ENCODE peak calls at places on chromosome 7, in six cellular contexts. E is NCI-H1105; W is stimulated activated naive CD4-positive, alpha-beta T cell; Q is cardiac muscle cell; M is cerebellar cortex; V is AML-193. I is an unnamed sample.

GRCh38 chr7:70654979-70655378 is 477.0 kb upstream of the GALNT17 start:
- DNase-seq in E (no peak), W (no peak), Q (no peak), M (no peak), V (no peak), I (no peak)

GRCh38 chr7:89027781-89028180 is 232.2 kb upstream of the TEX47 start:
- DNase-seq in E (no peak), W (no peak), Q (no peak), M (no peak), V (no peak), I (no peak)

GRCh38 chr7:102122026-102122425 is 164.6 kb upstream of the SH2B2 start:
- DNase-seq in E (no peak), W (no peak), Q (no peak), M (no peak), V (peak; percentile 81), I (no peak)

GRCh38 chr7:23469150-23469960 is 936 bp downstream of the IGF2BP3 start:
- DNase-seq in E (no peak), W (peak; percentile 19), Q (peak; percentile 54), M (no peak), V (no peak), I (no peak)

GRCh38 chr7:45150199-45150598 is 7.4 kb upstream of the RAMP3 start:
- DNase-seq in E (no peak), W (no peak), Q (no peak), M (no peak), V (no peak), I (no peak)

GRCh38 chr7:45580053-45580872 is 6.1 kb downstream of the ADCY1 start:
- DNase-seq in E (peak; percentile 8), W (no peak), Q (no peak), M (no peak), V (no peak), I (no peak)

GRCh38 chr7:79979437-79979836 is 155.2 kb upstream of the GNAI1 start:
- DNase-seq in E (no peak), W (no peak), Q (no peak), M (no peak), V (no peak), I (no peak)

GRCh38 chr7:84799131-84799530 is 387.7 kb downstream of the SEMA3D start:
- DNase-seq in E (no peak), W (no peak), Q (no peak), M (no peak), V (no peak), I (no peak)

GRCh38 chr7:79880312-79880711 is 254.3 kb upstream of the GNAI1 start:
- DNase-seq in E (peak; percentile 86), W (no peak), Q (no peak), M (peak; percentile 88), V (no peak), I (no peak)

GRCh38 chr7:17230099-17230807 is 68.2 kb upstream of the AHR start:
- DNase-seq in E (no peak), W (no peak), Q (no peak), M (no peak), V (no peak), I (no peak)

GRCh38 chr7:102284891-102285540 is 1.7 kb upstream of the SH2B2 start:
- DNase-seq in E (no peak), W (no peak), Q (no peak), M (peak; percentile 44), V (peak; percentile 61), I (peak; percentile 31)

GRCh38 chr7:40059057-40059456 is 75.4 kb downstream of the MPLKIP start:
- DNase-seq in E (no peak), W (no peak), Q (no peak), M (no peak), V (no peak), I (no peak)

GRCh38 chr7:128076831-128077271 is 45.6 kb upstream of the LRRC4 start:
- DNase-seq in E (peak; percentile 43), W (no peak), Q (no peak), M (peak; percentile 45), V (no peak), I (peak; percentile 64)

GRCh38 chr7:135710417-135711138 is 17.4 kb downstream of the SLC13A4 start:
- DNase-seq in E (no peak), W (no peak), Q (no peak), M (no peak), V (peak; percentile 20), I (no peak)

GRCh38 chr7:149773446-149774236 is at the start of gene ZNF467:
- DNase-seq in E (peak; percentile 71), W (peak; percentile 62), Q (peak; percentile 68), M (peak; percentile 35), V (peak; percentile 26), I (peak; percentile 88)

GRCh38 chr7:157544226-157544625 is 207.4 kb downstream of the DNAJB6 start:
- DNase-seq in E (no peak), W (no peak), Q (no peak), M (no peak), V (no peak), I (no peak)

I was measured in body of pancreas.